ENCODE peak calls at places on chromosomes 3 and 15, in five cellular contexts. H is body of pancreas, W is endothelial cell, Y is H9, L is B cell. I is an unnamed sample.

GRCh38 chr3:100335137-100335833 is 728 bp downstream of the NIT2 start:
- DNase-seq in H (no peak), W (peak; percentile 10), Y (peak; percentile 41), L (peak; percentile 56), I (peak; percentile 4)

GRCh38 chr15:101325263-101326025 is 30.4 kb upstream of the SNRPA1 start:
- DNase-seq in L (no peak), Y (peak; percentile 18), W (no peak), H (peak; percentile 7), I (no peak)

GRCh38 chr3:38984110-38984509 is 67.6 kb downstream of the SCN11A start:
- DNase-seq in Y (no peak), L (no peak), W (no peak), H (no peak), I (no peak)

GRCh38 chr3:161305095-161305991 is 66.0 kb downstream of the SPTSSB start:
- DNase-seq in H (no peak), W (no peak), L (no peak), Y (no peak), I (no peak)

GRCh38 chr3:119937229-119937628 is 155.3 kb downstream of the NR1I2 start:
- DNase-seq in Y (no peak), L (no peak), H (no peak), W (no peak), I (no peak)

GRCh38 chr15:31396881-31397560 is 70.4 kb downstream of the KLF13 start:
- DNase-seq in W (peak; percentile 66), H (peak; percentile 93), Y (peak; percentile 98), L (no peak), I (peak; percentile 87)

GRCh38 chr3:172717493-172718088 is 6.7 kb upstream of the NCEH1 start:
- DNase-seq in W (no peak), H (no peak), L (no peak), Y (no peak), I (no peak)

GRCh38 chr3:53941174-53941573 is 49.5 kb upstream of the SELENOK start:
- DNase-seq in L (no peak), W (no peak), H (no peak), Y (no peak), I (no peak)

GRCh38 chr15:76345880-76346665 is 9.5 kb downstream of the ISL2 start:
- DNase-seq in L (no peak), H (peak; percentile 33), W (no peak), Y (peak; percentile 82), I (no peak)

GRCh38 chr15:56341201-56341600 is 24.0 kb upstream of the TEX9 start:
- DNase-seq in L (no peak), Y (no peak), H (no peak), W (no peak), I (no peak)

GRCh38 chr3:37745921-37746320 is 115.8 kb upstream of the CTDSPL start:
- DNase-seq in W (no peak), L (no peak), Y (no peak), H (no peak), I (no peak)

GRCh38 chr3:61628636-61629035 is 67.3 kb downstream of the PTPRG start:
- DNase-seq in L (no peak), Y (no peak), H (no peak), W (no peak), I (no peak)

GRCh38 chr3:38556640-38557358 is 60.7 kb downstream of the EXOG start:
- DNase-seq in Y (peak; percentile 4), W (no peak), H (no peak), L (peak; percentile 10), I (no peak)

GRCh38 chr15:77247116-77247515 is 172.8 kb downstream of the PEAK1 start:
- DNase-seq in L (no peak), Y (no peak), W (no peak), H (no peak), I (no peak)

GRCh38 chr15:67049351-67050044 is 15.9 kb upstream of the SMAD3 start:
- DNase-seq in H (no peak), W (no peak), Y (no peak), L (no peak), I (no peak)

GRCh38 chr3:143095813-143096212 is 23.8 kb upstream of the CHST2 start:
- DNase-seq in H (no peak), L (no peak), Y (no peak), W (no peak), I (no peak)
- TF ChIP-seq CTCF in H (no peak), L (no peak), Y (no peak), W (no peak), I (no peak)

GRCh38 chr3:184596886-184597575 is 35.4 kb downstream of the EPHB3 start:
- DNase-seq in H (no peak), Y (no peak), L (no peak), W (no peak), I (no peak)
- TF ChIP-seq CTCF in H (no peak), Y (no peak), L (no peak), W (no peak), I (no peak)

DNA sequence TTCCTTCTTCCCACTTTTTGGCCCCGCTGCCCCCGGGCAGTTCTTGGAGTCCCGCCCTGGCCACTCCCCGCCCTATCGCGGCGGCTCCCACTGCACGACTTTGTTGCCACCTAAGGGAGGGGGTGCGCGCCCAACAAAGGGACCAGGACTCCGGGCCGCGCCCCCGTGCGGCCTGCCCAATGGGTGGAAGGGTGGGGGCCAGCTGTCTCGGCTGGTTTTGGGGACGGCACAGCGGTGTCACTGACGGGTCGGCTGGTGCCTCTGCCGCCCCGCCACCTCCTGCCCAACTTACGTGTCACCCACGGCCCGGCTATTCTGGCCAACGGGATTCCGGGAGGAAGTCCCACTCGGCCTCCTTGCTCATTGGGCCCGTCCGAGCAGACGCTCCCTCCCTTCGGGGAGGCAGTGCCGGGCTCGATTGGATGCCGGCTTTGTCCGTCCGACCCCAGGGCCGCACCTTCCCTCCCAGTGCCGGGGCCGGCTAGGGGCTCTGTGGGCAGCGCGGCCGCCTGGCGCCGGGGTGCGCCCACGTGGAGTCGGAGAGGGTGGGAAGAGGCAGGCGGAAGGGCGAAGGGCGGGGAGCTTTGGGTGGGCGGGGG is at the start of gene GOLIM4:
- DNase-seq in Y (peak; percentile 96), H (peak; percentile 95), W (peak; percentile 91), L (peak; percentile 89), I (peak; percentile 92)
- TF ChIP-seq CTCF in Y (peak; percentile 22), H (peak; percentile 16), W (no peak), L (no peak), I (no peak)

DNA sequence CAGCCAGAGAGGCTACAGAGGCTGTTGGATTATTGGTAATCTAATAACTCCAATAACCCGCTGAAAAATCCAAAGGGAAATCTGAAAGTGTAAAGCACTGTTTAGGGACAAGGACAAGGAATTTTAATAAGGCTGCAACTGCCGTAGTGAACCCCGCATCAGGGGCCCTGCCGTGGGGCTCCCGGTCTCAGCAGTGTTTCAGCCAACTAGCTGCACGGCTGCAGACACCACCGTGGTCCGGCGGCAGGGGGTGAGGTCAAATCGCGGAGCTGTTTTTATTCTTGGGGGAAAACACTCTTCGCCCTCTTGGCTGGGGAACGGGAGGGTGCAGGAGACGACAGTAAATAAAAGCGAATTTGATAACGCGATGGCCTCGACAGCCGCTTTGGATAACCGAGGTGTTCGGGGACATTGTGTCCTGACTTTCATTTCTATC is 6.1 kb downstream of the BCL6 start:
- DNase-seq in H (peak; percentile 61), L (no peak), W (peak; percentile 50), Y (no peak), I (peak; percentile 48)
- TF ChIP-seq CTCF in H (no peak), L (peak; percentile 25), W (no peak), Y (no peak), I (no peak)

DNA sequence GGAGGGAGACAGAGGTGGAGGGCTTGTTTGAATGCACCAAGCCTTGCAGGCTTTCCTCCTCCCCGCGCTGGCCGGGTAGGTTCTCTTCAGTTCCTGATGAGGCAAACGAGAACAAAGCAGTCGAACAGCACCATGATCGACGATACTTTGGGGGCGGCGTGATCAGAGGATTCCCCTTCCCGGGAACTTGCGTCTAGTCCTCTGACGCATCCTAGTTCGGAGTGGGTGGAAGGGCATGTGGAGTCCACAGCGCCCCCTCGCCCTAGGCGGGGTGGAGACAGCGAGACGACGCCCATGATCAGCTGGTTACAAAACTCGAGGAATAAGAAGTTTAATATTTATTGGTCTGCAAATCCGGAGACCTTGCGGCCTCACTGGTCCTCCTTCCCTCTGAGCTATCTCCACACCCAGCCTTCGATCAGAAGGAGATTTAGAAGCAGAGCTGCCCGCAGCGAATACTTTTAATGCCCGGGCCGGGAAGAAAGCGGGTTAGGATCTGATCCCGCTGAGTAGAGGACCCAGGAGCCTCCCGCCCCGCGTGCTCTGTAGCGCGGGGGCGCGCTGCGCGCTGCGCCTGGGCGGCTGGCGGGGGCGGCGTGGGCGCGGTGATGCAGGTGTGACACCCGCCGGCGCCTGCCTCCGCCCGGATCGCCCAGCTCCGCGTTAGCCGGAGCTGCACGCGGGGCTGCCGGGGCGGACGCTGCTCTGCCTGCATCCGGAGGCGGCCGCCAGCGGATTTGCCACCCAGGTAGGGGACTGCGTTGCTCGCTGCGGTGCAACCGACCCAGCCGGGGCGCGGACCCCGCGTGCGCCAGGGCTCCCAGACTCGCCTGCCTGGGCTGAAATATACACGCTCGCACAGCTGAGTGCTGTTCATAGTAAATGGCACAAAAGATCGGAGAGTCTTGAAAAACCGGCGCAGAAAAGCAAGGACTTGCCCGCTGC is at the start of gene SV2B:
- DNase-seq in Y (peak; percentile 65), H (peak; percentile 24), L (no peak), W (peak; percentile 53), I (peak; percentile 72)
- TF ChIP-seq CTCF in Y (peak; percentile 43), H (no peak), L (no peak), W (no peak), I (no peak)

DNA sequence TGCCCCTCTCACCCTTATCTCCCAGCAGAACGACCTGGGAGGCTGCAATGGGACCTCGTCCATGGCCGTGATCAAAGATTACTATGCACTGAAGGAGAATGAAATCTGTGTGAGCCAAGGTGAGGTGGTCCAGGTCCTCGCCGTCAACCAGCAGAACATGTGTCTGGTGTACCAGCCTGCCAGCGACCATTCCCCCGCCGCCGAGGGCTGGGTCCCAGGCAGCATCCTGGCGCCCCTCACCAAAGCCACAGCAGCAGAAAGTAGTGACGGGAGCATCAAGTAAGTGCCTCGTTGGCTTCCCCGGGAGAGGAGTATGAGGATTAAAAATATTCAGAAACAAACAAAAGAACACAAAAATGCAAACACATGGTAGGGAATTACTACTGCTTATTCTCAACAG is 55.9 kb upstream of the UMPS start:
- DNase-seq in W (no peak), H (no peak), Y (no peak), L (no peak), I (no peak)
- TF ChIP-seq CTCF in W (no peak), H (no peak), Y (no peak), L (no peak), I (no peak)

GRCh38 chr3:134873789-134874188 is 78.7 kb downstream of the EPHB1 start:
- DNase-seq in H (no peak), L (no peak), Y (no peak), W (no peak), I (no peak)

GRCh38 chr3:134874737-134875413 is 79.8 kb downstream of the EPHB1 start:
- DNase-seq in H (no peak), Y (no peak), L (no peak), W (no peak), I (no peak)

GRCh38 chr3:134872405-134872804 is 77.3 kb downstream of the EPHB1 start:
- DNase-seq in W (no peak), L (no peak), Y (no peak), H (no peak), I (no peak)

GRCh38 chr3:134869153-134869726 is 74.2 kb downstream of the EPHB1 start:
- DNase-seq in L (no peak), W (no peak), H (no peak), Y (no peak), I (no peak)

DNA sequence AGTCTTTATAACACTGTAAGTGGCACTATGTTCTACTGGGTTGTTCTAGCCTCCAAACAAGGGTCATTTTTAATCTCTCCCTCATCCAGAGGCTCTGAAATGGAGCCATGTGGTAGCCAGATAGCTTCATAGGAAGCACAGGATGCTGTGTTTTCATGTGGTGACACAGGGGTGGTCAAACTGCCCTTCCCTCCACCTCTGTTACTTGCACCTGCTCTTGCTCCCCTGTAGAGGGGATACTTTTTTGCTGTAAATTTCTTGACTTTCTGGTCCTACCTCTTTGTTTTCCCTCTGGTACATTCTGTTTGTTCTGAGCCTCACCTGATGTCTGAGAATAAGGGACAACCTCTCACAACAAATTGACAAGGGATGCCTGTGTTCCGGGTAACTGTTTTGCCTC is 76.8 kb downstream of the EPHB1 start:
- DNase-seq in Y (no peak), H (no peak), W (no peak), L (no peak), I (no peak)
- TF ChIP-seq CTCF in Y (peak; percentile 40), H (no peak), W (no peak), L (no peak), I (no peak)

I was measured in nephron progenitor cell.